ENCODE peak calls at places on chromosomes 5 and 9, in seven cellular contexts. One of them, this sample, is unnamed.

GRCh38 chr9:110027624-110028023 is 180.3 kb downstream of the C9orf152 start:
- DNase-seq in H9: no peak
- DNase-seq in mammary epithelial cell: no peak
- DNase-seq in HCT116: no peak
- DNase-seq in RWPE1: no peak
- DNase-seq in cardiac muscle cell: no peak
- DNase-seq in transverse colon: no peak
- DNase-seq in this sample: no peak

GRCh38 chr5:125497651-125498050 is 751.2 kb upstream of the ZNF608 start:
- DNase-seq in H9: no peak
- DNase-seq in mammary epithelial cell: no peak
- DNase-seq in HCT116: no peak
- DNase-seq in RWPE1: no peak
- DNase-seq in cardiac muscle cell: no peak
- DNase-seq in transverse colon: no peak
- DNase-seq in this sample: no peak

GRCh38 chr9:95852059-95853032 is 23.1 kb upstream of the ERCC6L2 start:
- DNase-seq in H9: no peak
- DNase-seq in mammary epithelial cell: peak
- DNase-seq in HCT116: no peak
- DNase-seq in RWPE1: peak
- DNase-seq in cardiac muscle cell: no peak
- DNase-seq in transverse colon: no peak
- DNase-seq in this sample: no peak

GRCh38 chr9:89562186-89562814 is 42.5 kb upstream of the GADD45G start:
- DNase-seq in H9: no peak
- DNase-seq in mammary epithelial cell: no peak
- DNase-seq in HCT116: no peak
- DNase-seq in RWPE1: no peak
- DNase-seq in cardiac muscle cell: no peak
- DNase-seq in transverse colon: no peak
- DNase-seq in this sample: no peak

GRCh38 chr9:85740821-85741111 is 988 bp downstream of the AGTPBP1 start:
- DNase-seq in H9: no peak
- DNase-seq in mammary epithelial cell: no peak
- DNase-seq in HCT116: no peak
- DNase-seq in RWPE1: peak
- DNase-seq in cardiac muscle cell: no peak
- DNase-seq in transverse colon: no peak
- DNase-seq in this sample: no peak

GRCh38 chr5:114782217-114782616 is 387.5 kb downstream of the TRIM36 start:
- DNase-seq in H9: no peak
- DNase-seq in mammary epithelial cell: no peak
- DNase-seq in HCT116: no peak
- DNase-seq in RWPE1: no peak
- DNase-seq in cardiac muscle cell: no peak
- DNase-seq in transverse colon: no peak
- DNase-seq in this sample: no peak

GRCh38 chr9:98567540-98568233 is 141.0 kb downstream of the GABBR2 start:
- DNase-seq in H9: no peak
- DNase-seq in mammary epithelial cell: no peak
- DNase-seq in HCT116: no peak
- DNase-seq in RWPE1: no peak
- DNase-seq in cardiac muscle cell: no peak
- DNase-seq in transverse colon: no peak
- DNase-seq in this sample: no peak

GRCh38 chr9:91897201-91897600 is 52.8 kb downstream of the ROR2 start:
- DNase-seq in H9: no peak
- DNase-seq in mammary epithelial cell: peak
- DNase-seq in HCT116: no peak
- DNase-seq in RWPE1: no peak
- DNase-seq in cardiac muscle cell: no peak
- DNase-seq in transverse colon: no peak
- DNase-seq in this sample: no peak

GRCh38 chr5:28077291-28078240 is 1039.2 kb upstream of the CDH9 start:
- DNase-seq in H9: no peak
- DNase-seq in mammary epithelial cell: no peak
- DNase-seq in HCT116: no peak
- DNase-seq in RWPE1: no peak
- DNase-seq in cardiac muscle cell: no peak
- DNase-seq in transverse colon: no peak
- DNase-seq in this sample: no peak

GRCh38 chr9:115208503-115208902 is 90.5 kb upstream of the TNC start:
- DNase-seq in H9: no peak
- DNase-seq in mammary epithelial cell: peak
- DNase-seq in HCT116: no peak
- DNase-seq in RWPE1: no peak
- DNase-seq in cardiac muscle cell: no peak
- DNase-seq in transverse colon: no peak
- DNase-seq in this sample: no peak

GRCh38 chr5:67957374-67957773 is 258.2 kb upstream of the PIK3R1 start:
- DNase-seq in H9: no peak
- DNase-seq in mammary epithelial cell: no peak
- DNase-seq in HCT116: no peak
- DNase-seq in RWPE1: no peak
- DNase-seq in cardiac muscle cell: no peak
- DNase-seq in transverse colon: no peak
- DNase-seq in this sample: no peak

GRCh38 chr5:141874262-141874964 is 3.8 kb downstream of the PCDH1 start:
- DNase-seq in H9: no peak
- DNase-seq in mammary epithelial cell: no peak
- DNase-seq in HCT116: no peak
- DNase-seq in RWPE1: no peak
- DNase-seq in cardiac muscle cell: no peak
- DNase-seq in transverse colon: peak
- DNase-seq in this sample: no peak

GRCh38 chr5:144979516-144980264 is 809.0 kb downstream of the KCTD16 start:
- DNase-seq in H9: no peak
- DNase-seq in mammary epithelial cell: no peak
- DNase-seq in HCT116: no peak
- DNase-seq in RWPE1: no peak
- DNase-seq in cardiac muscle cell: no peak
- DNase-seq in transverse colon: no peak
- DNase-seq in this sample: no peak

GRCh38 chr5:50903651-50904050 is 237.2 kb downstream of the PARP8 start:
- DNase-seq in H9: no peak
- DNase-seq in mammary epithelial cell: no peak
- DNase-seq in HCT116: no peak
- DNase-seq in RWPE1: no peak
- DNase-seq in cardiac muscle cell: no peak
- DNase-seq in transverse colon: no peak
- DNase-seq in this sample: no peak

DNA sequence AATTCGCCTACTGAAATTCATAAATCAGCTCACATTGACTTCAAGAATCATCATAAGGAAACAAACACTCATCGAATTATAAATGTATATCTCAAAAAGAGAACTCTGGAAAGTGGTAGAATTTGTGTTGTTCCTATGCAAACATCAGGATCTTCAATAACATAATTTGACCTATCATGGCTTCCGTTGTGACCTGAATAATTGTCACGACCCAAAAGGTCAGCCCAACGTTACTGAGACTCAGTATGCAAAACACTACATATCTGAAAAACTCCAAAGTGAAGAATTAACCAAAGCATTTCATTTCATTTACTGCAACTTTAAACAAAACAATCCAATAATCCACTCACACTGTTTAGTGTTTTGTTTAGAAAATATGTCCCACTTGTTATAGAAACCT is 1.2 kb downstream of the RAPGEF6 start:
- DNase-seq in H9: no peak
- DNase-seq in mammary epithelial cell: no peak
- DNase-seq in HCT116: no peak
- DNase-seq in RWPE1: no peak
- DNase-seq in cardiac muscle cell: no peak
- DNase-seq in transverse colon: no peak
- DNase-seq in this sample: no peak
- H3K27ac ChIP-seq in H9: no peak
- H3K27ac ChIP-seq in mammary epithelial cell: peak
- H3K27ac ChIP-seq in HCT116: no peak
- H3K27ac ChIP-seq in RWPE1: no peak
- H3K27ac ChIP-seq in cardiac muscle cell: peak
- H3K27ac ChIP-seq in transverse colon: peak
- H3K27ac ChIP-seq in this sample: no peak

DNA sequence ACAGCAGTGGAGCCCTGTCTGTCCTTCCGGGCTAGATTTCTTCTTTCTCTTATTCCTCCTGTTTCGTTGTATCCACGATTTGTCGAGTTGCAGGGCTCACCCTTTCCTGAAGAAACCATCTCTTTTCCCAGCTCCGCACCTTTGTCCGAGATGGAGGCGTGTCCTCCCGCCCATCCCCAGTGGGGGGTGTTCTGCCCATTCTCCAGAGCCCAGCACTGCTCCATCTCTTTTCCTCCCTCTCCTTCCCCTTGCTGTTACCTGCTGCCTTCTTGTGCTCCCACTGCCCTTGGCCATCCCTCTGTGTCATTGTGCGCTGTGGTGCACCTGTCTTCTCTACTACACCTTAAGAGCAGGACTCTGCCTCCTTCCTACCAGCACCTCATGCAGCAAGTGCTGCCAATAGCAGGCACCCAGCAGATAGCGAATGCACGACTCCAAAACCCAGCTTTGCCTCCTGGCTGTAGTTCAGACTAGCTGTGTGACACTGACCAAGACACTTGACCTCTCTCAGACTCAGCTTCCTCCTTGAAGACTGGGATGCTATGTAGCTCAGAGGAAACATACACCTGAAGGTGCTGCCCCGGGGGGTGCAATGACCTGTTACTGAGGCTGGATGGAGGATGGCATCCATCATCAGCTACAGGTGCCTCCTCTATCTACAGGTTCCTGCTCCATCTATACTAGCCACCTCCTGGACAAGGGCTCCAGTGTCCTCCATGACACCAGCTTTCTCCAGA is 8.9 kb downstream of the OR13J1 start:
- DNase-seq in H9: no peak
- DNase-seq in mammary epithelial cell: no peak
- DNase-seq in HCT116: no peak
- DNase-seq in RWPE1: no peak
- DNase-seq in cardiac muscle cell: no peak
- DNase-seq in transverse colon: no peak
- DNase-seq in this sample: no peak
- H3K27ac ChIP-seq in H9: no peak
- H3K27ac ChIP-seq in mammary epithelial cell: no peak
- H3K27ac ChIP-seq in HCT116: no peak
- H3K27ac ChIP-seq in RWPE1: no peak
- H3K27ac ChIP-seq in cardiac muscle cell: no peak
- H3K27ac ChIP-seq in transverse colon: no peak
- H3K27ac ChIP-seq in this sample: no peak

GRCh38 chr9:131670247-131670681 is 69.6 kb downstream of the RAPGEF1 start:
- DNase-seq in H9: no peak
- DNase-seq in mammary epithelial cell: no peak
- DNase-seq in HCT116: no peak
- DNase-seq in RWPE1: no peak
- DNase-seq in cardiac muscle cell: no peak
- DNase-seq in transverse colon: peak
- DNase-seq in this sample: no peak

GRCh38 chr9:131669234-131670172 is 70.4 kb downstream of the RAPGEF1 start:
- DNase-seq in H9: no peak
- DNase-seq in mammary epithelial cell: no peak
- DNase-seq in HCT116: no peak
- DNase-seq in RWPE1: no peak
- DNase-seq in cardiac muscle cell: no peak
- DNase-seq in transverse colon: no peak
- DNase-seq in this sample: no peak

GRCh38 chr9:131672451-131672850 is 67.4 kb downstream of the RAPGEF1 start:
- DNase-seq in H9: no peak
- DNase-seq in mammary epithelial cell: no peak
- DNase-seq in HCT116: no peak
- DNase-seq in RWPE1: no peak
- DNase-seq in cardiac muscle cell: no peak
- DNase-seq in transverse colon: no peak
- DNase-seq in this sample: no peak

GRCh38 chr9:131673068-131673467 is 66.8 kb downstream of the RAPGEF1 start:
- DNase-seq in H9: no peak
- DNase-seq in mammary epithelial cell: no peak
- DNase-seq in HCT116: no peak
- DNase-seq in RWPE1: no peak
- DNase-seq in cardiac muscle cell: no peak
- DNase-seq in transverse colon: no peak
- DNase-seq in this sample: no peak

GRCh38 chr9:131671150-131671549 is 68.7 kb downstream of the RAPGEF1 start:
- DNase-seq in H9: no peak
- DNase-seq in mammary epithelial cell: no peak
- DNase-seq in HCT116: no peak
- DNase-seq in RWPE1: no peak
- DNase-seq in cardiac muscle cell: no peak
- DNase-seq in transverse colon: no peak
- DNase-seq in this sample: no peak
- H3K27ac ChIP-seq in H9: no peak
- H3K27ac ChIP-seq in mammary epithelial cell: no peak
- H3K27ac ChIP-seq in HCT116: no peak
- H3K27ac ChIP-seq in RWPE1: no peak
- H3K27ac ChIP-seq in cardiac muscle cell: no peak
- H3K27ac ChIP-seq in transverse colon: peak
- H3K27ac ChIP-seq in this sample: peak

GRCh38 chr9:130789747-130790672 is 45.0 kb upstream of the ABL1 start:
- DNase-seq in H9: no peak
- DNase-seq in mammary epithelial cell: no peak
- DNase-seq in HCT116: no peak
- DNase-seq in RWPE1: no peak
- DNase-seq in cardiac muscle cell: no peak
- DNase-seq in transverse colon: no peak
- DNase-seq in this sample: no peak

GRCh38 chr9:130793589-130793988 is 41.5 kb upstream of the ABL1 start:
- DNase-seq in H9: no peak
- DNase-seq in mammary epithelial cell: no peak
- DNase-seq in HCT116: no peak
- DNase-seq in RWPE1: no peak
- DNase-seq in cardiac muscle cell: no peak
- DNase-seq in transverse colon: no peak
- DNase-seq in this sample: no peak

GRCh38 chr9:130791279-130791894 is 43.7 kb upstream of the ABL1 start:
- DNase-seq in H9: no peak
- DNase-seq in mammary epithelial cell: no peak
- DNase-seq in HCT116: no peak
- DNase-seq in RWPE1: no peak
- DNase-seq in cardiac muscle cell: no peak
- DNase-seq in transverse colon: no peak
- DNase-seq in this sample: no peak

DNA sequence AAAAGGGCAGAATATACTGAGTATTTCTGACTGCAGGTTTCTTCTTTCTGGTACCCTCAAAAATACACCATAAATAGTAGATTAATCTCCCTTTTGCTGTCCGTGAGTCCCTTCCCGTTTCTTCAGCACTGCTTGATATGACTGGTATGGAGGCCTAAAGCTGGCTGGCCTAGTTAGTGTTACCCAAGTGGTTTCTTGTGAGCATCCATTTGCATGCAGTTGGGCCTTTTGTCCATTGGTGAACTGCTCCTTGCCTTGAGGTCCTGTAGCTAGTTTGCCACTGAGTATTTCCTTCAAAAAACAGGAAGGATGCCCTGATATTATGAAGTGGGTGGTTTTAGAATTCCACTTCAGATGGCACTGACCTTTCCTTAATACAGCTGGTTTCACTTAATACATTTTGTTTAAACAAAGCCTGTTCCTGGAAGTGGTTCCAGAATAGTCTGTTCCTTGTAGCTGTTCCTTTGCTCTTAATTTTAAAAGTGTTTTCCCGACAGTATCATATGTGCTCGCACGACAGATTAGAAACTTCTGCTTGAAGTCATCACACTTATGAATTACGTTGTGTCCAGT is 40.0 kb upstream of the ABL1 start:
- DNase-seq in H9: no peak
- DNase-seq in mammary epithelial cell: no peak
- DNase-seq in HCT116: no peak
- DNase-seq in RWPE1: no peak
- DNase-seq in cardiac muscle cell: no peak
- DNase-seq in transverse colon: no peak
- DNase-seq in this sample: no peak
- H3K27ac ChIP-seq in H9: no peak
- H3K27ac ChIP-seq in mammary epithelial cell: no peak
- H3K27ac ChIP-seq in HCT116: no peak
- H3K27ac ChIP-seq in RWPE1: no peak
- H3K27ac ChIP-seq in cardiac muscle cell: no peak
- H3K27ac ChIP-seq in transverse colon: peak
- H3K27ac ChIP-seq in this sample: no peak